ENCODE peak calls at places on chromosome 22, in four cellular contexts. C, K, H and D are unnamed samples.

GRCh38 chr22:49022816-49023160 is 804.9 kb downstream of the BRD1 start:
- DNase-seq in H (peak), K (no peak), C (no peak), D (no peak)

GRCh38 chr22:50314455-50315288 is 7.2 kb upstream of the PLXNB2 start:
- DNase-seq in H (peak), C (peak), K (no peak), D (peak)

GRCh38 chr22:40499187-40499753 is 128.9 kb downstream of the SGSM3 start:
- DNase-seq in K (peak), C (peak), H (no peak), D (peak)

GRCh38 chr22:49281467-49282340 is 546.0 kb downstream of the BRD1 start:
- DNase-seq in C (no peak), H (no peak), K (peak), D (no peak)

GRCh38 chr22:22431271-22432220 is 77.0 kb downstream of the ZNF280B start:
- DNase-seq in C (peak), H (peak), K (peak), D (peak)

GRCh38 chr22:49823289-49824045 is 4.2 kb downstream of the BRD1 start:
- DNase-seq in C (no peak), H (no peak), K (no peak), D (no peak)

GRCh38 chr22:39388261-39389011 is 11.1 kb upstream of the TAB1 start:
- DNase-seq in H (peak), K (peak), C (peak), D (peak)

GRCh38 chr22:33666249-33666648 is 254.0 kb downstream of the LARGE1 start:
- DNase-seq in C (no peak), K (no peak), H (no peak), D (no peak)

GRCh38 chr22:40346178-40347064 is at the start of gene ADSL:
- DNase-seq in K (peak), C (peak), H (peak), D (peak)

GRCh38 chr22:24179478-24180210 is 1.6 kb upstream of the SUSD2 start:
- DNase-seq in K (no peak), C (no peak), H (no peak), D (no peak)

GRCh38 chr22:26889794-26890193 is 232.4 kb downstream of the MIAT start:
- DNase-seq in K (no peak), C (no peak), H (no peak), D (no peak)

GRCh38 chr22:36563444-36563843 is 34.5 kb upstream of the EIF3D start:
- DNase-seq in H (no peak), K (no peak), C (no peak), D (no peak)

GRCh38 chr22:49567894-49568750 is 259.6 kb downstream of the BRD1 start:
- DNase-seq in C (no peak), H (no peak), K (no peak), D (no peak)

GRCh38 chr22:30513462-30513861 is 8.0 kb upstream of the SEC14L4 start:
- DNase-seq in H (no peak), K (no peak), C (no peak), D (no peak)

GRCh38 chr22:28934026-28934425 is 50.7 kb downstream of the ZNRF3 start:
- DNase-seq in C (no peak), K (no peak), H (no peak), D (no peak)

GRCh38 chr22:25966448-25966913 is 202.8 kb upstream of the SEZ6L start:
- DNase-seq in C (no peak), K (no peak), H (no peak), D (peak)

GRCh38 chr22:38317237-38317994 is at the start of gene CSNK1E:
- DNase-seq in H (peak), K (peak), C (peak), D (peak)

GRCh38 chr22:32628626-32629587 is 154.3 kb downstream of the FBXO7 start:
- DNase-seq in K (no peak), C (no peak), H (no peak), D (no peak)

GRCh38 chr22:35523167-35523928 is 17.3 kb upstream of the RASD2 start:
- DNase-seq in H (no peak), K (no peak), C (no peak), D (no peak)

GRCh38 chr22:35526333-35526979 is 14.2 kb upstream of the RASD2 start:
- DNase-seq in K (no peak), H (peak), C (no peak), D (no peak)

GRCh38 chr22:35522571-35523149 is 18.0 kb upstream of the RASD2 start:
- DNase-seq in K (no peak), C (no peak), H (no peak), D (no peak)

GRCh38 chr22:35525687-35526332 is 14.8 kb upstream of the RASD2 start:
- DNase-seq in H (no peak), C (no peak), K (no peak), D (no peak)

GRCh38 chr22:35524966-35525686 is 15.5 kb upstream of the RASD2 start:
- DNase-seq in H (peak), C (no peak), K (no peak), D (no peak)
- H3K4me3 ChIP-seq in H (no peak), C (no peak), K (no peak), D (no peak)

GRCh38 chr22:42880815-42881214 is 23.7 kb upstream of the ARFGAP3 start:
- DNase-seq in H (no peak), K (no peak), C (no peak), D (no peak)
- TF ChIP-seq CTCF in H (no peak), K (peak), C (peak), D (peak)

DNA sequence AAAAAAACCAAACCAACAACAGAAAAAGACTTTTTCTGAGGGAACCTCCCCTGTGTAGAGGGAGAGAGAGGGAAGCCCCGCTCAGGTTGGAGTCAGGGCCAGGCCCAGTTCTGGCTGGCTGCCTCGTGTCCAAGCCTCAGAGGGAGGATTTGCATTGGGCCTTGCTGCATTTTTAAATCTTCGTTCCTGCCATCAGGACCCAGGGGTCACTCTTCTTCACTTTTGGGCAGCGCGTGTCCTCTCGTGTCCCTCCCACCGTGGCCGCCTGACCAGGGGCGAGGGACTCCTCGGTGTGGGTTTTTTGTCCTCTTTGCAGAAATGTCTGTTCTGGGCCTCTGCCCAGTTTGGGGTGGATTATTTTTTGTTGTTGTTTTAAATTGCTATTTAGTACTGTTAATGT is 57.9 kb downstream of the LRRC74B start:
- DNase-seq in C (no peak), K (no peak), H (no peak), D (no peak)
- H3K4me3 ChIP-seq in C (no peak), K (no peak), H (no peak), D (no peak)

DNA sequence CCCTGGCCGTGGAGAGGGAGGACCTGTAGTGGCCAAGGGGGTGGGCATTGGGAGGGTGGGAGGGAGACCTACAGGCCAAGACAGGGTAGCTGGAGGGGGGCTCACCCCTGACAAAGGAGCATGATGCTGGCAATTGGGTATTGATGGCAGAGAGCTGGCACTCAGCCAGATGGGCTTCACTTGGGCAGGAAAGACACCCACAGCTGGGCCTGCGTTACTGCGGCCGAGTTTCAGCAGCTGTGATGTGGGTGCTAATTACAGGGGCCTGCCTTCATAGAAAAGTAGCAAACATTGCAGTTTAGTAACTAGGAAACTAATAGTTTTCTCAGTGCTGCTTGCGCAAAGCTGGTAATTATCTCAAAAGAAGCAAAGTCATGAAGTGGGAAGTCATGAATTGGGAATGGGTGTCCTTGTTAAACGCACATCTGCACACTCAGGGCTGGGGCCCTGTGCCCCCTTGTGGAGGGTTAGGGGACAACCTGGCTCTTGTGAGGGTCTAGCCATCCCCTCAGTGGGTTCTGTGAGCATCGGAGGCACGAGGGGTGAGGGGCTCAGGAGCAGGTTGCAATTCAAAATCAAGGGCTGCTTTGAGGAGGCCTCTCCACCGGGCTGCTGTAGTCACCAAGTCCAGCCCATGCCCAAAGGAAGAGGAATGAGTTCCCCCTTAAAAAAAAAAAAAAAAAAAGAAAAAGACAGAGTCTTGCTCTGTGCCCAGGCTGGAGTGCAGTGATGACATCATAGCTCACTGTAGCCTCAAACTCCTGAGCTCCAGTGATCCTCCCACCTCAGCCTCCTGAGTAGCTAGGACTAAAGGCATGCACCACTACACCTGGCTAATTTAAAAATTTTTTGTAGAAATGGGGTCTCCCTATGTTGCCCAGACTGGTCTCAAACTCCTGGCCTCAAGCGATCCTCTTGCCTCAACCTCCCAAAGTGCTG is 24.4 kb upstream of the TXNRD2 start:
- DNase-seq in C (no peak), H (no peak), K (no peak), D (no peak)
- TF ChIP-seq CTCF in C (peak), H (no peak), K (peak), D (peak)

GRCh38 chr22:45526263-45526662 is 23.6 kb downstream of the FBLN1 start:
- DNase-seq in C (no peak), H (no peak), K (no peak), D (no peak)
- H3K4me3 ChIP-seq in C (no peak), H (no peak), K (no peak), D (no peak)